ENCODE peak calls at places on chromosomes 11 and 22, in four cellular contexts. S is body of pancreas, D is neural progenitor cell, M is breast epithelium. X is an unnamed sample. For H3K36me3, the result is how much of the 10 kb centered on the place peaks cover.

GRCh38 chr22:20607157-20607907 is 99.9 kb downstream of the MED15 start:
- DNase-seq in M (no peak), S (no peak), D (peak), X (no peak)

GRCh38 chr11:61598886-61599868 is 18.3 kb upstream of the SYT7 start:
- DNase-seq in D (peak), M (no peak), S (no peak), X (peak)

GRCh38 chr11:110059706-110060430 is 33.3 kb upstream of the ZC3H12C start:
- DNase-seq in D (no peak), M (no peak), S (no peak), X (no peak)

GRCh38 chr22:50302564-50302963 is 4.9 kb downstream of the PLXNB2 start:
- DNase-seq in M (no peak), D (no peak), S (no peak), X (no peak)

GRCh38 chr11:34427171-34427805 is 11.4 kb upstream of the CAT start:
- DNase-seq in D (no peak), S (no peak), M (no peak), X (peak)

GRCh38 chr11:72781313-72782080 is 12.3 kb downstream of the STARD10 start:
- DNase-seq in D (peak), M (no peak), S (peak), X (no peak)

GRCh38 chr22:41528938-41529561 is 15.2 kb downstream of the POLR3H start:
- DNase-seq in M (no peak), D (no peak), S (no peak), X (no peak)

GRCh38 chr22:28674121-28674563 is 5.5 kb downstream of the TTC28 start:
- DNase-seq in M (no peak), D (no peak), S (no peak), X (no peak)

GRCh38 chr11:10326080-10326964 is 21.4 kb downstream of the ADM start:
- DNase-seq in S (peak), M (no peak), D (no peak), X (no peak)

GRCh38 chr11:72439455-72439854 is 5.1 kb upstream of the CLPB start:
- DNase-seq in S (no peak), M (no peak), D (no peak), X (peak)

DNA sequence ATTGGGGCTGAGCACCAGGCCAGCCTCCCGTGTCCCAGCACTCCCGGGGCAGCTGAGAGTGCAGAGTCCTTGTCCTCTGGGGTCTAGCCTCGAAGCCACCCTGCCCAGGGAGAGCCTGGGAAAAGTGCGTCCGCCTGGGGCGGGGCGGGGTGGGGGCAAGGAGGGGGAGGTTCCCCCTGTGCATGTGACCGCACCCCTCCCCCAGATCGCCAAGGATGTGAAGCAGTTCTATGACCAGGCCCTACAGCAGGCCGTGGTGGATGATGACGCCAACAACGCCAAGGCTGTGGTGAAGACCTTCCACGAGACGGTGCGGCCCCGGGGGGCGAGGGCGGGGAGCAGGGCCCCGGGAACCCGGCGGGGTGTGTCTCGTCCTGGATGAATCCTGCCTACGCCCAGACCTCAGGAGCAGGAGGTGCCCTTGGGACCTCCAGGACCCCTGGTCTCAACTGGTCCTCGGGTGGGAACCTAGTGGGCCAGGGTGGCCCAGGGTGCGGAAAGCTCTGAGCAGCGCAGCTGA is 5.3 kb upstream of the TSSC4 start:
- DNase-seq in M (no peak), D (no peak), S (no peak), X (no peak)
- H3K36me3 ChIP-seq in M (under half), D (under half), S (under half), X (under half)

DNA sequence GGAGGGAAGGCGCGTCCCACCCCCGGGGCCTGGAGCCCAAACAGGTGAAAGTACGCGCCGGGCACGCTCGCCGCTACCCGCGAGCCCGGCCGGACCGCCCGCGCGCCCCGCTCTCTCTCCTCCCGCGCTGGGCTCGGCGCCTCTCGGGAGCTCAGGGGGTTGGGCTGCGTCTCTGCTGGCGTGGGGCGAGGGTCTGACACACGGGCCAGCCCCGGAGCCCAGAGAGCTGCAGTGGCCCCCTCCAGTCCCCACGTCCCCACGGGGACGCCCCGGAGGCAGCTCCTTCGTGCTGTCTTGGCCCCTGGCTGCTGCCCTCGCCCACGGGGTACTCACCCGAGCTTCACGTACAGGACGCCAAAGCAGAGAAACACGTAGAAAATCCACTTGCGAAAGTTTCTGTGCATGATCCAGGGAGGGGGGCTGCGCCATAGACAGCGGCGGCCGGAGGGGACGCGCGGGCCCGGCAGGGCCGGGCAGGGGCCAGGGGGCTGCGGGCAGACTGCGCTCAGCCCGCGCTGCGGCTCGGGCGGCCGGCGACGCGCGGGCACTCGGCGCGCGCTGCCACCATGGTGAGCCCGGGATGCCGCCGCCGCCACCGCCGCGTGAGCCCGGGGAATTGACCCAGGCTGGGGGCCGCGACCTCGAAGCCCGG is 485 bp downstream of the WNT7B start:
- DNase-seq in M (no peak), D (peak), S (no peak), X (no peak)
- H3K4me3 ChIP-seq in M (peak), D (peak), S (no peak), X (peak)

GRCh38 chr11:82703226-82703625 is 30.4 kb downstream of the FAM181B start:
- DNase-seq in S (no peak), D (no peak), M (no peak), X (no peak)

GRCh38 chr11:82703796-82704195 is 29.9 kb downstream of the FAM181B start:
- DNase-seq in M (no peak), D (no peak), S (no peak), X (peak)

GRCh38 chr11:82698576-82699352 is 34.9 kb downstream of the FAM181B start:
- DNase-seq in D (no peak), M (no peak), S (no peak), X (no peak)

DNA sequence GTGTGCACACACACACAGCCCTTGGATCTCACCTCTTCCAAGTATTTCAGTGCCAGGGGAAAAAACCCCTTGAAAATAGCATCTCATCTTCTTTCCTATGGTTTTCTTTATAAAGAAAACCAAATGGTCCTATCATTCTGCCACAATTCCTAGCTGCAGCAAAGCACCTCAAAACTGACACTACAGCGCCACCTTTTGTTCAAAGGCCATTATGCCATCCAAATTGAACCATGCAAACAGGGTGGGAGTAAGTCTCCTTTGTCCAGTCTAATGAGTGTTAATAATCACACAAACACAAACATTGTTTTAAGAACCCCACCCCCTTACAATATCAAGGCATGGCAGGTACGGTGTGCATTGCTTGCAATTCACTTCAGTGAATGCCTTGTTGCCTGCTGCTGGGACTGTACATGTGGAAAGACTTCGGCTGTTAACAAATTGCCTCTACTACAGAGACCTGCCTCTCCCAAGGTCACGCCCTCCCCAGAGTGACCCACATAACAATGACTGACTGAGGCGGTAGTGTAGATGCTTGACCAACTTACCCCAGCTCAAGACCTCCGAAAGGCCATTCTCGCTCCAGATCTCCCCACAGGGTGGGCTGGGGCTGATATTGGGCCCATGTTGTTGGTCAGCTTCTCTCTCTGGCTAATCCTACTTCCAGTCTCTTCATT is 31.7 kb downstream of the FAM181B start:
- DNase-seq in M (no peak), D (peak), S (no peak), X (peak)
- TF ChIP-seq CTCF in M (no peak), D (peak), S (peak), X (peak)

DNA sequence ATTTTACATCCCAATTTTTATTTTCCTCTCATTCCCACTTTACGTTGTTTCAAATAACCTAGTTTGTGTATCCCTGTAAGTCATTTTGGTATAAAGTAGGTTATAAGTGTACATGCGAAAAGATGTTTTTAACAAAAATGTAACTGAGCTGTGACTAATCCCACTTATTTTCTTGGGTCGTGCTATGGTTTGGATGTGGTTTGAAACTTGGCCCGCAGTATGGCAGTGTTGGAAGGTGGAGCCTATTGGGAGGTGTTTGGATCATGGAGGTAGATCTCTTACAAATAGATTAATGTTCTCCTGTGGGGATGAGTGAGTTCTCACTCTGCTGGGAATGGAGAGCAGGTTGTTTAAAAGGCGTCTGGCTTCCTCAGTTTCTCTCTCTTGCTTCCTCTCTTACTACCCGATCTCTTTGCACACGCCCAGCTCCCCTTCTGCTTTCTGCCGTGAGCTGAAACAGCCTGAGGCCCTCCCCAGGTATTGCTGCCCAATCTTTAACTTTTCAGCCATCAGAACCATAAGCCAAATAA is 7.2 kb downstream of the RPL27A start:
- DNase-seq in M (no peak), D (no peak), S (no peak), X (no peak)
- H3K36me3 ChIP-seq in M (under half), D (under half), S (under half), X (under half)

GRCh38 chr11:126547691-126548090 is 192.2 kb downstream of the ST3GAL4 start:
- DNase-seq in M (no peak), S (no peak), D (no peak), X (no peak)
- H3K4me3 ChIP-seq in M (no peak), S (no peak), D (no peak), X (no peak)

DNA sequence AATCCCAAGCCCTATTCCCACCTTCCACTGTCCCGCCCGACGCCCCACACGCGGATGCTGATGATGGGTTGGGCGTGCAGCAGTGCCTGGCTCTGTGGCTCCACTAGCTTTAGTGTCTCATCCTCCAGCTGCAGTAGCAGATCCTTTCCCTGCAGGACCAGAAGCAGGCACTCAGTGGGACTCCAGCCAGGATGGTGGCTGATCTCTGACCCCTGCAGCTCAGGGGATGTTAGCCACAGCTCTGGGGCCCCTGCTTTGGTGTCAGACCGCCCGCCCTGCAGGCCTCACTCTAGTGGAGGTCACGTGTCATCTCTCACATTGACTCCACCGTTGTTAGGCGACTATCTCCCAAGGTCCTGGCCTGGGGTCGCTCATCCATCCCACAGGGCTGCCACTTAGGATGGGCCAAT is 11.8 kb downstream of the SMPD1 start:
- DNase-seq in M (no peak), S (no peak), D (no peak), X (no peak)
- TF ChIP-seq CTCF in M (no peak), S (no peak), D (no peak), X (no peak)

DNA sequence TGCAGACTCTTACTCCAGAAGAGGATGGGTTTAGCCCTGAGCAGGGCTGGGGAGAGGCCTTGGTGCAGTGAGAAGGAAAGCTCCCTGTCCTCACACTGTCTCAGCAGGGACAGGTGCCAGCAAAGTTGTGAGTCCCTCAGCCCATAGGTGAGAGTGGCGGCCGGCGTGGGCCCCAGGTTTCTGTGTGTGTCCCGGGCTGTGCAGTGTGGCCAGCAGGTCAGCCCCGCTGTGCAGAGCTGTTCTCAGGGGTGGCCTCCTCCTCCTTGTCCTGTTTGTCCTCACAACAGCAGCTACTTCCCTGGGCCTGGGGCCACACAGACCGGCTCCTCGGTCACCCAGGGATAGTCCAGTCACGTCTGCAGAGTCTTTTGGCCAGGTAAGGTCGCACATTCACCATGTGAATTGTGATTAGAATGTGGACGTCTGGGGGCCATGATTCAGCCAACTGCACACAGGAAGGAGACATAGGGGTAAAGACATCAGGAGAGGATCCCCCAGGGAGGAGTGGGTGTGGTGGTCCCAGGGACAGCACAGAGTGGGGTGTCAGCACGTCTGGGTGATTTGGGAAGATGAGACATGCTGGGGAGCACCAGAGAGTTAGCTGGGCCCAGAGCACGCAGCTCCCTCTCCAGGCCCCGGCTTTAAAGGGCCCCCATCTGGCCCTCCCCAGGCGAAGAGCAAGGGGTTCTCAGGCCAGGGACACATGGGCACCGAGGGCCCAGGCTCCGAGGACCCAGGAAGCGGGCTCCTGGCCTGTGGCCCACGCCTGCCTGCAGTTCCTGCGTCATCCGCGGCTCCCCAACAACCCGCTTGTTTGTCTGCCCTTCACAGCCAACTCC is 81.6 kb downstream of the MYEOV start:
- DNase-seq in D (no peak), S (no peak), M (no peak), X (no peak)
- H3K36me3 ChIP-seq in D (under half), S (under half), M (under half), X (under half)

GRCh38 chr22:40015346-40015976 is 20.7 kb downstream of the FAM83F start:
- DNase-seq in S (no peak), D (no peak), M (no peak), X (no peak)
- H3K4me3 ChIP-seq in S (no peak), D (no peak), M (no peak), X (no peak)